ENCODE peak calls at places on chromosomes 2 and 18, in seven cellular contexts. W is fibroblast of mammary gland, P is stomach, Q is BE2C, N is bronchial epithelial cell, B is choroid plexus epithelial cell, A is A549. J is an unnamed sample.
A peak's percentile ranks its signal among the peaks of the same experiment; 100 is the strongest.

GRCh38 chr2:15205562-15205961 is 355.6 kb downstream of the NBAS start:
- DNase-seq in W (no peak), P (no peak), Q (no peak), N (no peak), B (no peak), A (no peak), J (no peak)

GRCh38 chr2:179125404-179125803 is 75.5 kb upstream of the CCDC141 start:
- DNase-seq in W (no peak), P (no peak), Q (no peak), N (no peak), B (no peak), A (no peak), J (no peak)

GRCh38 chr2:180730976-180731375 is 249.4 kb upstream of the UBE2E3 start:
- DNase-seq in W (peak; percentile 54), P (no peak), Q (no peak), N (peak; percentile 92), B (peak; percentile 66), A (peak; percentile 30), J (peak; percentile 38)

GRCh38 chr2:109175350-109175678 is 46.3 kb downstream of the SH3RF3 start:
- DNase-seq in W (no peak), P (no peak), Q (no peak), N (no peak), B (no peak), A (no peak), J (no peak)

GRCh38 chr2:6863792-6864191 is 1.9 kb downstream of the CMPK2 start:
- DNase-seq in W (no peak), P (no peak), Q (peak; percentile 85), N (no peak), B (no peak), A (no peak), J (no peak)

GRCh38 chr18:34370704-34371405 is 146.1 kb upstream of the NOL4 start:
- DNase-seq in W (no peak), P (no peak), Q (no peak), N (peak; percentile 57), B (no peak), A (no peak), J (no peak)

GRCh38 chr2:201234167-201235139 is 25.9 kb upstream of the CASP8 start:
- DNase-seq in W (no peak), P (no peak), Q (no peak), N (no peak), B (peak; percentile 40), A (no peak), J (no peak)

GRCh38 chr2:214995409-214995808 is 143.0 kb downstream of the ABCA12 start:
- DNase-seq in W (no peak), P (no peak), Q (no peak), N (no peak), B (no peak), A (no peak), J (no peak)

GRCh38 chr18:44013871-44014270 is 666.8 kb upstream of the SETBP1 start:
- DNase-seq in W (no peak), P (no peak), Q (no peak), N (no peak), B (no peak), A (no peak), J (no peak)

GRCh38 chr2:109663721-109664120 is 49.6 kb downstream of the SOWAHC start:
- DNase-seq in W (peak; percentile 89), P (no peak), Q (no peak), N (peak; percentile 98), B (peak; percentile 67), A (no peak), J (peak; percentile 57)

GRCh38 chr18:61731693-61732376 is 161.0 kb downstream of the RNF152 start:
- DNase-seq in W (peak; percentile 74), P (no peak), Q (no peak), N (no peak), B (no peak), A (no peak), J (no peak)

GRCh38 chr2:96945011-96945410 is 41.4 kb downstream of the FAM178B start:
- DNase-seq in W (no peak), P (no peak), Q (no peak), N (no peak), B (no peak), A (no peak), J (no peak)

GRCh38 chr2:199278099-199278498 is 179.6 kb downstream of the SATB2 start:
- DNase-seq in W (no peak), P (no peak), Q (no peak), N (peak; percentile 27), B (peak; percentile 84), A (no peak), J (peak; percentile 9)

GRCh38 chr2:209495855-209496585 is 72.2 kb downstream of the MAP2 start:
- DNase-seq in W (peak; percentile 98), P (peak; percentile 44), Q (peak; percentile 62), N (peak; percentile 99), B (peak; percentile 98), A (peak; percentile 90), J (peak; percentile 93)

GRCh38 chr2:70098032-70098431 is 10.8 kb downstream of the PCBP1 start:
- DNase-seq in W (no peak), P (no peak), Q (no peak), N (no peak), B (no peak), A (no peak), J (no peak)

GRCh38 chr2:232026941-232027340 is 65.4 kb downstream of the DIS3L2 start:
- DNase-seq in W (no peak), P (no peak), Q (no peak), N (no peak), B (no peak), A (no peak), J (no peak)

GRCh38 chr2:84807063-84807485 is 73.8 kb downstream of the TRABD2A start:
- DNase-seq in W (peak; percentile 97), P (peak; percentile 60), Q (no peak), N (peak; percentile 92), B (peak; percentile 99), A (peak; percentile 84), J (peak; percentile 97)

GRCh38 chr2:214830794-214831346 is 21.4 kb upstream of the BARD1 start:
- DNase-seq in W (peak; percentile 42), P (no peak), Q (no peak), N (peak; percentile 59), B (peak; percentile 74), A (peak; percentile 26), J (no peak)

GRCh38 chr2:157164370-157164769 is 93.1 kb upstream of the GALNT5 start:
- DNase-seq in W (no peak), P (no peak), Q (no peak), N (no peak), B (no peak), A (no peak), J (no peak)

GRCh38 chr2:195648780-195649179 is 8.2 kb upstream of the SLC39A10 start:
- DNase-seq in W (no peak), P (no peak), Q (no peak), N (no peak), B (no peak), A (no peak), J (no peak)

GRCh38 chr2:64943387-64944150 is 45.6 kb upstream of the SLC1A4 start:
- DNase-seq in W (peak; percentile 60), P (peak; percentile 48), Q (no peak), N (peak; percentile 94), B (no peak), A (peak; percentile 69), J (no peak)

GRCh38 chr2:144514731-144515424 is 5.0 kb downstream of the ZEB2 start:
- DNase-seq in W (no peak), P (no peak), Q (no peak), N (no peak), B (no peak), A (no peak), J (no peak)

GRCh38 chr2:100606740-100607343 is 44.0 kb downstream of the PDCL3 start:
- DNase-seq in W (peak; percentile 54), P (no peak), Q (no peak), N (peak; percentile 66), B (peak; percentile 66), A (peak; percentile 61), J (no peak)

GRCh38 chr18:3652380-3653262 is 202.6 kb downstream of the TGIF1 start:
- DNase-seq in W (peak; percentile 97), P (peak; percentile 80), Q (peak; percentile 68), N (peak; percentile 100), B (peak; percentile 97), A (peak; percentile 99), J (peak; percentile 84)

DNA sequence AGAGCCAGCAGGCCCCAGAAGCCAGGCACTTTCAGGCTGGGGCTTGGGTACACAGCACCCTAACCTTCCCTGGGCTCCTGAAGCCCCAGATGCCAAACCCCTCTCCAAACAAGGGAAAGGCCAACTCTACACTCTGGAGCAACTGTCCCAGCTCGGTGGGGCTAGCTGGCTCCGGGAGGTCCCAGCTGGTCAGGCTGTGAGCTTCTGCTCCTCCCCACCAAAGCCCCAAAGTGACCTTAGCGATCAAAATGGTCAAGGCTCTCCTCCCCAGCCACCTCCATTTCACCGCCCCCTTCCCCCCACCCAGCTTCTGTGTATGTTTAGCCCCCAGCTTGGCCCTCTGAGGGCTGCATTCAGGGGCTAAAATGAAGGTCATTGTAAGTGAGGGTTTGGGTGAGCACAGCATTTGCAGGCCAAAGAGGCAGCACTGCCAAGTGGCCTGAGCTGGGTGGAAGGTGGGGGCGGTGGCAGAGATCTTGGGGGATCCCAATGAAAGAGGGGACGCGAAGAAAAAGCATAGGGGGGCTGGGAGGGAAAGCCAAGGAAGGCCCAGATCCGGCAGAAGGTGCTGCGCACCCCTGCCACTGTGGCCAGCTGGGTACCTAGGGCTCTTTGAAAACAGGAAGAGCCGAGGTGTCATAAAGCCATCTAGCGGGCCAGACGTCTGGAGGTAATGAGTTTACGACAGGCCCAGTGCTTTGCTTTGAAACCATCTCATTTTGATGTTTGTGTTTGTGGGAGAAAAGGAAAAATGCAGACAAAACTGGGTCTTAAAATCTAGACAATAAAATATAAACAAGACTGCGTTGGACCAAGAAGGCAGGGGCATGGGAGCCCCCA is 2.9 kb downstream of the HOXD9 start:
- DNase-seq in W (no peak), P (no peak), Q (no peak), N (no peak), B (no peak), A (no peak), J (no peak)
- H3K4me3 ChIP-seq in W (no peak overlapping the region), P (no peak overlapping the region), Q (no peak overlapping the region), N (no peak overlapping the region), B (no peak overlapping the region), A (no peak overlapping the region), J (no peak overlapping the region)

GRCh38 chr2:73987948-73988700 is 3.4 kb downstream of the TET3 start:
- DNase-seq in W (no peak), P (no peak), Q (no peak), N (no peak), B (no peak), A (no peak), J (no peak)
- H3K4me3 ChIP-seq in W (no peak overlapping the region), P (peak overlapping the region; percentile 65), Q (peak overlapping the region; percentile 62), N (peak overlapping the region; percentile 29), B (no peak overlapping the region), A (no peak overlapping the region), J (no peak overlapping the region)

GRCh38 chr2:182521453-182522427 is 94.9 kb upstream of the PDE1A start:
- DNase-seq in W (no peak), P (no peak), Q (no peak), N (no peak), B (no peak), A (no peak), J (no peak)

GRCh38 chr2:182522428-182522896 is 95.6 kb upstream of the PDE1A start:
- DNase-seq in W (peak; percentile 7), P (no peak), Q (no peak), N (no peak), B (peak; percentile 21), A (no peak), J (no peak)

GRCh38 chr2:182522930-182523541 is 96.2 kb upstream of the PDE1A start:
- DNase-seq in W (peak; percentile 8), P (no peak), Q (no peak), N (no peak), B (no peak), A (no peak), J (no peak)
- H3K4me3 ChIP-seq in W (no peak overlapping the region), P (no peak overlapping the region), Q (no peak overlapping the region), N (no peak overlapping the region), B (no peak overlapping the region), A (no peak overlapping the region), J (no peak overlapping the region)

GRCh38 chr2:709138-709779 is 32.1 kb upstream of the TMEM18 start:
- DNase-seq in W (no peak), P (no peak), Q (no peak), N (no peak), B (no peak), A (no peak), J (no peak)
- H3K4me3 ChIP-seq in W (no peak overlapping the region), P (no peak overlapping the region), Q (no peak overlapping the region), N (no peak overlapping the region), B (no peak overlapping the region), A (no peak overlapping the region), J (no peak overlapping the region)